ENCODE peak calls at places on chromosome 6, in five cellular contexts. K, D, Y, Q and P are unnamed samples.
A peak's percentile ranks its signal among the peaks of the same experiment; 100 is the strongest.

GRCh38 chr6:2196079-2196679 is 49.2 kb downstream of the GMDS start:
- DNase-seq in D (peak; percentile 52), Y (peak; percentile 61), K (no peak), Q (peak; percentile 4), P (peak; percentile 80)

GRCh38 chr6:118567974-118568373 is 19.9 kb downstream of the PLN start:
- DNase-seq in K (no peak), Q (no peak), D (no peak), Y (no peak), P (no peak)

GRCh38 chr6:48389146-48390043 is 278.4 kb upstream of the PTCHD4 start:
- DNase-seq in K (no peak), Q (no peak), Y (no peak), D (no peak), P (no peak)

GRCh38 chr6:7604003-7604402 is 14.0 kb downstream of the SNRNP48 start:
- DNase-seq in D (no peak), Q (no peak), K (no peak), Y (no peak), P (no peak)

GRCh38 chr6:87944541-87944954 is 103.1 kb upstream of the SPACA1 start:
- DNase-seq in Y (peak; percentile 11), D (peak; percentile 60), K (peak; percentile 63), Q (no peak), P (peak; percentile 25)

GRCh38 chr6:18368277-18369105 is 18.7 kb upstream of the RNF144B start:
- DNase-seq in D (no peak), K (no peak), Q (no peak), Y (peak; percentile 7), P (no peak)

GRCh38 chr6:169945117-169945516 is 193.7 kb downstream of the ERMARD start:
- DNase-seq in Y (no peak), D (no peak), K (no peak), Q (no peak), P (no peak)

GRCh38 chr6:111533087-111533784 is 50.2 kb upstream of the REV3L start:
- DNase-seq in Y (no peak), K (no peak), Q (no peak), D (no peak), P (no peak)

GRCh38 chr6:130178692-130179091 is 44.1 kb downstream of the SAMD3 start:
- DNase-seq in K (no peak), Q (no peak), D (peak; percentile 91), Y (peak; percentile 40), P (no peak)

GRCh38 chr6:106122306-106122940 is 36.3 kb downstream of the PRDM1 start:
- DNase-seq in Q (no peak), K (no peak), D (no peak), Y (no peak), P (no peak)

GRCh38 chr6:10759312-10759839 is 11.8 kb downstream of the TMEM14B start:
- DNase-seq in K (no peak), Y (peak; percentile 78), D (peak; percentile 98), Q (no peak), P (peak; percentile 74)

GRCh38 chr6:52089758-52090348 is 2.4 kb upstream of the PKHD1 start:
- DNase-seq in Q (no peak), Y (no peak), K (no peak), D (no peak), P (no peak)

GRCh38 chr6:112443666-112444065 is 96.5 kb downstream of the RFPL4B start:
- DNase-seq in K (no peak), Y (no peak), Q (no peak), D (peak; percentile 49), P (no peak)

GRCh38 chr6:28725890-28726348 is 197.9 kb downstream of the TRIM27 start:
- DNase-seq in Y (peak; percentile 93), D (peak; percentile 64), K (no peak), Q (no peak), P (peak; percentile 25)

GRCh38 chr6:105482227-105482839 is 79.5 kb upstream of the PREP start:
- DNase-seq in K (no peak), D (peak; percentile 65), Q (no peak), Y (peak; percentile 19), P (no peak)